ENCODE peak calls at places on chromosomes 7 and 10, in six cellular contexts. One of them, this sample, is unnamed.

GRCh38 chr10:11950325-11951018 is 92.1 kb downstream of the UPF2 start:
- DNase-seq in stimulated activated CD8-positive, alpha-beta memory T cell treated with anti-CD3 and anti-CD28 coated beads, Interleukin-7, amount 100 ng/mL, for 24 hours: no peak
- DNase-seq in cardiac fibroblast: no peak
- DNase-seq in mesenchymal stem cell: no peak
- DNase-seq in nephron progenitor cell: no peak
- DNase-seq in mammary epithelial cell: no peak
- DNase-seq in this sample: no peak

GRCh38 chr7:143396625-143397556 is 11.8 kb downstream of the EPHA1 start:
- DNase-seq in stimulated activated CD8-positive, alpha-beta memory T cell treated with anti-CD3 and anti-CD28 coated beads, Interleukin-7, amount 100 ng/mL, for 24 hours: no peak
- DNase-seq in nephron progenitor cell: no peak
- DNase-seq in mammary epithelial cell: no peak
- DNase-seq in mesenchymal stem cell: no peak
- DNase-seq in cardiac fibroblast: peak; percentile 43
- DNase-seq in this sample: no peak

GRCh38 chr7:28433604-28434254 is 21.4 kb downstream of the CREB5 start:
- DNase-seq in mesenchymal stem cell: peak; percentile 77
- DNase-seq in mammary epithelial cell: no peak
- DNase-seq in nephron progenitor cell: no peak
- DNase-seq in stimulated activated CD8-positive, alpha-beta memory T cell treated with anti-CD3 and anti-CD28 coated beads, Interleukin-7, amount 100 ng/mL, for 24 hours: no peak
- DNase-seq in cardiac fibroblast: peak; percentile 48
- DNase-seq in this sample: peak; percentile 46

GRCh38 chr7:108135446-108136190 is 5.5 kb upstream of the LAMB4 start:
- DNase-seq in mammary epithelial cell: no peak
- DNase-seq in nephron progenitor cell: no peak
- DNase-seq in mesenchymal stem cell: no peak
- DNase-seq in stimulated activated CD8-positive, alpha-beta memory T cell treated with anti-CD3 and anti-CD28 coated beads, Interleukin-7, amount 100 ng/mL, for 24 hours: no peak
- DNase-seq in cardiac fibroblast: no peak
- DNase-seq in this sample: no peak

GRCh38 chr7:99624487-99624886 is 7.7 kb downstream of the ZSCAN25 start:
- DNase-seq in mammary epithelial cell: no peak
- DNase-seq in stimulated activated CD8-positive, alpha-beta memory T cell treated with anti-CD3 and anti-CD28 coated beads, Interleukin-7, amount 100 ng/mL, for 24 hours: no peak
- DNase-seq in mesenchymal stem cell: no peak
- DNase-seq in cardiac fibroblast: no peak
- DNase-seq in nephron progenitor cell: no peak
- DNase-seq in this sample: no peak

GRCh38 chr7:99627513-99627912 is 10.8 kb downstream of the ZSCAN25 start:
- DNase-seq in cardiac fibroblast: no peak
- DNase-seq in nephron progenitor cell: no peak
- DNase-seq in stimulated activated CD8-positive, alpha-beta memory T cell treated with anti-CD3 and anti-CD28 coated beads, Interleukin-7, amount 100 ng/mL, for 24 hours: no peak
- DNase-seq in mesenchymal stem cell: no peak
- DNase-seq in mammary epithelial cell: no peak
- DNase-seq in this sample: no peak

GRCh38 chr7:65371468-65371867 is 2.2 kb upstream of the ZNF92 start:
- DNase-seq in nephron progenitor cell: no peak
- DNase-seq in mammary epithelial cell: no peak
- DNase-seq in stimulated activated CD8-positive, alpha-beta memory T cell treated with anti-CD3 and anti-CD28 coated beads, Interleukin-7, amount 100 ng/mL, for 24 hours: no peak
- DNase-seq in mesenchymal stem cell: no peak
- DNase-seq in cardiac fibroblast: peak; percentile 5
- DNase-seq in this sample: no peak

GRCh38 chr7:5703572-5704533 is 77.6 kb downstream of the RNF216 start:
- DNase-seq in nephron progenitor cell: no peak
- DNase-seq in mesenchymal stem cell: peak; percentile 33
- DNase-seq in cardiac fibroblast: no peak
- DNase-seq in stimulated activated CD8-positive, alpha-beta memory T cell treated with anti-CD3 and anti-CD28 coated beads, Interleukin-7, amount 100 ng/mL, for 24 hours: no peak
- DNase-seq in mammary epithelial cell: no peak
- DNase-seq in this sample: no peak

GRCh38 chr7:91940572-91941341 is at the start of gene AKAP9:
- DNase-seq in nephron progenitor cell: peak; percentile 86
- DNase-seq in stimulated activated CD8-positive, alpha-beta memory T cell treated with anti-CD3 and anti-CD28 coated beads, Interleukin-7, amount 100 ng/mL, for 24 hours: peak; percentile 75
- DNase-seq in mesenchymal stem cell: peak; percentile 84
- DNase-seq in cardiac fibroblast: peak; percentile 78
- DNase-seq in mammary epithelial cell: peak; percentile 86
- DNase-seq in this sample: peak; percentile 85

GRCh38 chr7:29649010-29649716 is 85.5 kb downstream of the PRR15 start:
- DNase-seq in cardiac fibroblast: no peak
- DNase-seq in mesenchymal stem cell: no peak
- DNase-seq in stimulated activated CD8-positive, alpha-beta memory T cell treated with anti-CD3 and anti-CD28 coated beads, Interleukin-7, amount 100 ng/mL, for 24 hours: no peak
- DNase-seq in nephron progenitor cell: no peak
- DNase-seq in mammary epithelial cell: no peak
- DNase-seq in this sample: no peak

GRCh38 chr10:76382381-76382851 is 951.0 kb downstream of the LRMDA start:
- DNase-seq in nephron progenitor cell: no peak
- DNase-seq in stimulated activated CD8-positive, alpha-beta memory T cell treated with anti-CD3 and anti-CD28 coated beads, Interleukin-7, amount 100 ng/mL, for 24 hours: no peak
- DNase-seq in mesenchymal stem cell: peak; percentile 78
- DNase-seq in cardiac fibroblast: peak; percentile 77
- DNase-seq in mammary epithelial cell: peak; percentile 58
- DNase-seq in this sample: no peak

GRCh38 chr7:35529713-35530112 is 165.2 kb downstream of the HERPUD2 start:
- DNase-seq in mammary epithelial cell: no peak
- DNase-seq in mesenchymal stem cell: no peak
- DNase-seq in stimulated activated CD8-positive, alpha-beta memory T cell treated with anti-CD3 and anti-CD28 coated beads, Interleukin-7, amount 100 ng/mL, for 24 hours: no peak
- DNase-seq in nephron progenitor cell: no peak
- DNase-seq in cardiac fibroblast: no peak
- DNase-seq in this sample: no peak

GRCh38 chr7:128247640-128248194 is 6.6 kb downstream of the LEP start:
- DNase-seq in mesenchymal stem cell: peak; percentile 35
- DNase-seq in stimulated activated CD8-positive, alpha-beta memory T cell treated with anti-CD3 and anti-CD28 coated beads, Interleukin-7, amount 100 ng/mL, for 24 hours: no peak
- DNase-seq in mammary epithelial cell: peak; percentile 44
- DNase-seq in cardiac fibroblast: peak; percentile 79
- DNase-seq in nephron progenitor cell: no peak
- DNase-seq in this sample: no peak

GRCh38 chr10:111335826-111336225 is 259.0 kb downstream of the ADRA2A start:
- DNase-seq in nephron progenitor cell: no peak
- DNase-seq in mammary epithelial cell: no peak
- DNase-seq in mesenchymal stem cell: no peak
- DNase-seq in cardiac fibroblast: no peak
- DNase-seq in stimulated activated CD8-positive, alpha-beta memory T cell treated with anti-CD3 and anti-CD28 coated beads, Interleukin-7, amount 100 ng/mL, for 24 hours: no peak
- DNase-seq in this sample: no peak

GRCh38 chr7:143299346-143299745 is 11.2 kb downstream of the CASP2 start:
- DNase-seq in cardiac fibroblast: peak; percentile 47
- DNase-seq in mammary epithelial cell: no peak
- DNase-seq in nephron progenitor cell: no peak
- DNase-seq in mesenchymal stem cell: peak; percentile 56
- DNase-seq in stimulated activated CD8-positive, alpha-beta memory T cell treated with anti-CD3 and anti-CD28 coated beads, Interleukin-7, amount 100 ng/mL, for 24 hours: no peak
- DNase-seq in this sample: no peak

This sample was measured in WTC11.